ENCODE peak calls at places on chromosomes 4 and X, in nine cellular contexts. F is NB4, D is H54, S is IMR-90, Q is uterus, V is stomach, Y is breast epithelium, I is body of pancreas, X is A549. H is an unnamed sample.

GRCh38 chrX:120514236-120514635 is 45.1 kb upstream of the LAMP2 start:
- DNase-seq in I (peak; percentile 19), Q (no peak), D (no peak), F (peak; percentile 46), X (peak; percentile 19), S (peak; percentile 25), Y (no peak), V (no peak), H (no peak)

GRCh38 chr4:15506464-15506863 is 36.8 kb downstream of the CC2D2A start:
- DNase-seq in F (no peak), V (no peak), D (no peak), Q (no peak), I (no peak), S (peak; percentile 82), Y (no peak), X (no peak), H (no peak)

GRCh38 chrX:151825927-151826471 is 86.7 kb upstream of the MAGEA4 start:
- DNase-seq in Y (no peak), D (no peak), Q (peak; percentile 22), X (peak; percentile 31), S (peak; percentile 1), V (no peak), F (no peak), I (no peak), H (peak; percentile 58)

GRCh38 chr4:179437962-179438361 is 1995.7 kb upstream of the AGA start:
- DNase-seq in Y (no peak), I (no peak), S (no peak), D (no peak), F (no peak), X (no peak), V (no peak), Q (no peak), H (no peak)

GRCh38 chr4:142671516-142671915 is 174.6 kb downstream of the INPP4B start:
- DNase-seq in X (no peak), F (no peak), I (no peak), S (no peak), D (no peak), V (no peak), Q (no peak), Y (no peak), H (no peak)

GRCh38 chrX:40179333-40179732 is 81.6 kb upstream of the BCOR start:
- DNase-seq in S (no peak), I (no peak), F (peak; percentile 86), X (no peak), Y (no peak), D (no peak), V (no peak), Q (no peak), H (no peak)

GRCh38 chrX:119625843-119626242 is 19.6 kb upstream of the NKRF start:
- DNase-seq in D (no peak), X (no peak), V (no peak), Q (no peak), S (no peak), I (no peak), F (no peak), Y (no peak), H (no peak)

GRCh38 chr4:163554870-163555465 is 60.5 kb downstream of the TMA16 start:
- DNase-seq in F (peak; percentile 32), I (no peak), V (no peak), Q (no peak), Y (no peak), S (peak; percentile 32), D (no peak), X (no peak), H (no peak)

GRCh38 chr4:184342167-184342856 is 124.6 kb upstream of the ENPP6 start:
- DNase-seq in Q (no peak), I (no peak), X (no peak), Y (no peak), S (no peak), D (no peak), V (no peak), F (no peak), H (no peak)

GRCh38 chr4:184344899-184345572 is 127.4 kb upstream of the ENPP6 start:
- DNase-seq in Q (no peak), D (no peak), X (no peak), S (no peak), Y (no peak), I (no peak), V (no peak), F (no peak), H (no peak)

GRCh38 chr4:184345573-184345922 is 127.9 kb upstream of the ENPP6 start:
- DNase-seq in Q (no peak), Y (no peak), I (no peak), D (no peak), V (no peak), X (no peak), S (peak; percentile 22), F (peak; percentile 61), H (no peak)

GRCh38 chr4:184344435-184344834 is 126.8 kb upstream of the ENPP6 start:
- DNase-seq in S (no peak), V (no peak), I (no peak), F (peak; percentile 14), X (no peak), D (no peak), Y (no peak), Q (no peak), H (no peak)

DNA sequence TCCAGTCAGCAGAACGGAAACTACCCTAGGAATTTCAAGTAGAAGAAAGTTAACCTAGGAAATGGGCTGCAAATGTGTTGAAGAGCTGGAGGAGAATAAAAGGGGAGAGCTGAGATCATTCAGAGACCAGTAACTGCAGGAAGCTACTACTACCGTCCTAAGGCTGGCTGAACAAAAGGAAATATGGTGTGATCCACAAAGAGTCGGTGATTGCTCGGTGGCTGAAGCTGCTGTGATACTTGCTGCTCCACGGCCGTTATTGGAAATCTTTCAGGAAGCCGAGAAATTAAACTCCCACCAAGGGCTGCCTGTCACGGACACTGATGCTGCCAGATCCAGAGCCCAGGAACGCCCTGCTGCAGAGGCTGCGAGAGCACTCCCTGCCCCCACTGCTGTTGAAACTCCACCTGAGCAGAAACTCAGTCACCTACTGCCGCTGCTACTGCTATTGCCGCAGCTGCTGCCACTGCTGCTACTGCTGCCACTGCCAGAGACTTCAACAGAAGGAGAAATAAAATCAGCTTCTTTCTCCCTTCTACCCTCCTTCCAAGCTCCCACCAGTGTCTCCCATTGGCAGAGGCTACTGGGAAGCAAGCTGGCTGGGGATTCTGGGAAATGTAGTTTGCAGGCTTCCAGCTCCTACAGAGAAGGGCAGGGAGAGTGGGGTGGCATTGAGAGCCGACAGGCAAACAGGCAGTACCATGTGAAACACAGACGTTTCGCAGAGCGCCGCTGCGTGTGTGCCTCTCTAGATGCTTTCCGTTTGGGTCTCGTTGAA is 125.9 kb upstream of the ENPP6 start:
- DNase-seq in V (peak; percentile 77), S (peak; percentile 75), X (peak; percentile 89), Q (peak; percentile 57), F (peak; percentile 78), Y (peak; percentile 66), I (peak; percentile 78), D (peak; percentile 49), H (peak; percentile 62)
- TF ChIP-seq POLR2A in V (no peak), S (no peak), X (no peak), Q (peak; percentile 25), F (no peak), Y (no peak), I (peak; percentile 76), D (peak; percentile 20), H (no peak)

DNA sequence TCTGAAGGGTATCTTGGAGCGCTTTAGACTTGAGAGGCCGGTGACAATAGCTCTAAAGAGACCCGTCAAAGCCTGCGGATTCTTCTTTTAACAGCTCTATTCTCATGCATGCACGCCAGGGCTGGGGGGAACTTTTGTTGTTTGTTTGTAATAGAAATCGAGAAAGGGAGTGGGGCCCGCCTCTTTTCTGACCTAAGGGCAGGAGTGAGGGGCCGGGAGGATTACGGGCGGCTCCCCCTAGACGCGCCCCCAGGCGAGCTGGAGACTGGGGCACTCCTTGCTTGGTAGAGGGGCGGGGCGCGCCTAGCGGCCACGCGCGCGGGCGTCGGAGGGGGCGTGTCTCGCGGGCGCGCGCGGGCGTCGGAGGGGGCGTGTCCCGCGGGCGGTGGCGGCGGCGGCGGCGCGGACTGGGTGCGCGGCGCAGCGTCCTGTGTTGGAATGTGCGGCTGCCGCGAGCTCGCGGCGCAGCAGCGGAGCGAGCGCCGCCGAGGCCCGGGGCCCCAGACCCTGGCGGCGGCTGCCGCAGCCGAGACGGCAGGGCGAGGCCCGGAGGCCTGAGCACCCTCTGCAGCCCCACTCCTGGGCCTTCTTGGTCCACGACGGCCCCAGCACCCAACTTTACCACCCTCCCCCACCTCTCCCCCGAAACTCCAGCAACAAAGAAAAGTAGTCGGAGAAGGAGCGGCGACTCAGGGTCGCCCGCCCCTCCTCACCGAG is at the start of gene REST:
- DNase-seq in Y (peak; percentile 80), I (peak; percentile 79), S (peak; percentile 52), X (peak; percentile 52), V (peak; percentile 84), D (peak; percentile 48), Q (peak; percentile 81), F (peak; percentile 84), H (peak; percentile 69)
- TF ChIP-seq POLR2A in Y (no peak), I (peak; percentile 31), S (no peak), X (peak; percentile 28), V (no peak), D (peak; percentile 43), Q (peak; percentile 71), F (peak; percentile 73), H (no peak)

DNA sequence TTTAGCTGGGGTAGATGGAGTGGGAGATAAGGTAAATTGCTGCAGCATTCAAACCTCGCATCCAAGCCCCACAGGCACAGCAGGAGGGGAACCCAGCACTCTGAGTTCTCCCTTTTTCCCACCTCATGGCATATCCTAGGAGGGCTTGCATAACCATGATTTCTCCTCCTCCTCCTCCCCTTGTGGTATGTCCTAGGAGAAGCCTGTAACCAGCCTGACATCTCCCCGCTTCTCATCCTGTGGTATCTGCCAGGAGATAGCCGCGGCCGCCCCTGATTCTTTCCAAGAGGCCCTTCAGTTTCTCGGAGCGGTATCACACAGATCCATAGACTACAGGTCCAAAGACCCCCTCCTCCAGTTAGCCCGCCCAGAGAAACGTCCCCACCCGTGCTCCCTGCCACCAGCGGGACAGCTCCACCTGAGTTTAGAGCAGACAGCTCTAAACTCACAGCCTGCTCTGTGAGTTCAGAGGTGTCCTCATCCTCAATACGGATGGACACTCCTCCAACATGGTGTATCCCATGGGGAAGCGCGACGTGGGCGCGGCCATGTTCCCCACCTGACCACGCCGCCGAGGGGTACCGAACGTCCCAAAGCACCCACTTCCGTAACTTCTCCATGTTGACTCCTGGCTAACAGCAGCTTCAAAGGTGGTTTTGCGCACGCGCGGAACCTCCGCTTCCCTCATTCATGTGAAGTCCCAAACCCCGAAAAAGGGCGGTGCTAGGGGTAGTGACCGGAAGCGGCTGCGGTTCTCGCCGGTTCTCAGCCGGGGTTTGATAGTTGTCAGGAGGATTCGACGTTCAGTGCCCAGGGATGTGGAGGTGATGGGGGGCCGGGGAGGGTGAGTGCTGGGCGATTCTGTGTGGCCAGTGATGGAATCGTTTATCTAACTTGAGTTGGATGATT is at the start of gene ZNF81:
- DNase-seq in X (peak; percentile 84), I (peak; percentile 96), D (peak; percentile 42), V (peak; percentile 94), Y (peak; percentile 93), S (peak; percentile 96), Q (peak; percentile 96), F (peak; percentile 96), H (peak; percentile 95)
- TF ChIP-seq POLR2A in X (peak; percentile 51), I (peak; percentile 63), D (peak; percentile 31), V (no peak), Y (no peak), S (peak; percentile 73), Q (peak; percentile 43), F (peak; percentile 64), H (no peak)

DNA sequence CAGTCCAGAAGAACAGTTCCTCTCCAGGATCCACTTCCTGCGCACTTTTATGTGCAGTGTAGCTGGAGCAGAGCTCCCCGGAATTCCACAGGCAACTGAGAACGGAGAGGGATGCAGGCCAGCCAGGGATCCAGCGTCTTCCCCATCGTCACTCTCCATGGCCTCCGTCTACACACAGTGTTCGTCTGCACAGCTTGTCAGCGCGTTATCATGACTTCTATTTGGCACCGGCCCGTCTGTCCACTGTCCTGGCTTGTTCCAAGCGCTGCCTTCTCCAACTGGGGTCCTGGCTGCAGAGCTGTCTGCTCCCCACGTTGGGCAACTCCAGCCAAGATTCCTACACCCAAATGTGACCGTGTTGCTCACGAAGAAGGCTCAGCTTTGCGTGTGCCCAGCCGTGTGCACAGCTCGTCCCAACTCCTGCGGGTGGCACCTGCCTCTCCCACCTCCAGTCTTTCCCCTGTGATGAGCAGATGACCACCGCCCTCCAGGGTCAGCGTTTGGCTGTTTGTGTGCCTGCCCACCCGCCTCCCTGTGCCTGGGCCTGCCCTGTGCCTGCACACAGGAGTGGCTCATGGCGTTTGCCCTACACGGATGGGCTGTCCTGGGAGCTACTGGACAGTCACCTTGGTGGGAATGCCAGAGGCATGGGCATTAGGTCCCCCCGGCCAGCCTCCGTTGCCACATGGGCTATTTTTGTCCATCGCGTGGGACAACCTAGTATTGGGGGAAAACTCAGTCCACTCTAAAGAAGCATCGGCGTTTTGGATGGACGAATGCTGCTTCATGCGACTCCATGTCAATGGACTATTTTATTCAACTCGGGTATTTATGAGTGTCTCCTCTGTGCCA is 2.2 kb upstream of the CTBP1 start:
- DNase-seq in V (no peak), F (no peak), D (no peak), X (no peak), I (no peak), Y (no peak), Q (no peak), S (no peak), H (no peak)
- TF ChIP-seq POLR2A in V (no peak), F (no peak), D (no peak), X (peak; percentile 17), I (no peak), Y (no peak), Q (no peak), S (no peak), H (no peak)